ENCODE peak calls at places on chromosomes 7 and 10, in eight cellular contexts. T, R, U, L, P, S, B and K are unnamed samples.

GRCh38 chr10:98446656-98447221 is at the start of gene HPS1:
- DNase-seq in U (peak; percentile 71), R (peak; percentile 85), S (peak; percentile 57), B (no peak), T (peak; percentile 79), L (peak; percentile 68), P (peak; percentile 82), K (peak; percentile 90)

GRCh38 chr10:34339816-34340553 is 475.1 kb downstream of the PARD3 start:
- DNase-seq in L (no peak), P (no peak), S (no peak), R (no peak), U (no peak), T (no peak), B (no peak), K (no peak)

GRCh38 chr10:103835121-103836045 is 20.0 kb downstream of the SH3PXD2A start:
- DNase-seq in L (no peak), T (peak; percentile 87), U (peak; percentile 78), P (peak; percentile 93), R (peak; percentile 84), S (no peak), B (no peak), K (peak; percentile 93)

GRCh38 chr10:103680869-103681236 is 174.5 kb downstream of the SH3PXD2A start:
- DNase-seq in R (no peak), B (no peak), T (no peak), L (no peak), U (no peak), S (no peak), P (no peak), K (no peak)

GRCh38 chr10:110174201-110174600 is 33.2 kb upstream of the MXI1 start:
- DNase-seq in T (no peak), S (no peak), P (no peak), R (no peak), L (no peak), U (no peak), B (no peak), K (no peak)

GRCh38 chr10:58651040-58651439 is 138.4 kb downstream of the BICC1 start:
- DNase-seq in U (no peak), L (no peak), R (peak; percentile 40), S (no peak), P (peak; percentile 91), T (peak; percentile 28), B (peak; percentile 86), K (no peak)

GRCh38 chr7:48011952-48012351 is 17.0 kb downstream of the SUN3 start:
- DNase-seq in B (no peak), U (no peak), R (no peak), T (no peak), S (no peak), P (peak; percentile 16), L (no peak), K (no peak)

GRCh38 chr7:154450434-154450833 is 398.2 kb downstream of the DPP6 start:
- DNase-seq in B (no peak), T (no peak), S (no peak), R (no peak), P (no peak), U (no peak), L (no peak), K (no peak)

GRCh38 chr10:43094091-43094484 is 17.2 kb downstream of the RET start:
- DNase-seq in L (no peak), S (no peak), P (no peak), U (no peak), R (no peak), T (no peak), B (peak; percentile 77), K (no peak)

GRCh38 chr7:30175171-30175570 is 40.4 kb downstream of the MTURN start:
- DNase-seq in U (no peak), T (no peak), B (no peak), R (no peak), L (no peak), P (peak; percentile 38), S (no peak), K (no peak)

GRCh38 chr7:122306320-122307227 is 2.0 kb upstream of the FEZF1 start:
- DNase-seq in P (no peak), B (no peak), T (no peak), S (no peak), L (no peak), U (no peak), R (no peak), K (no peak)

GRCh38 chr7:128954830-128955797 is 17.4 kb downstream of the IRF5 start:
- DNase-seq in B (peak; percentile 78), P (peak; percentile 72), L (no peak), S (no peak), R (no peak), U (no peak), T (no peak), K (no peak)

GRCh38 chr7:132205515-132205914 is 370.8 kb downstream of the PLXNA4 start:
- DNase-seq in P (no peak), B (no peak), U (no peak), R (no peak), T (no peak), L (no peak), S (no peak), K (no peak)

GRCh38 chr7:544528-545221 is 25.0 kb upstream of the PDGFA start:
- DNase-seq in T (no peak), P (no peak), L (no peak), B (no peak), S (no peak), R (no peak), U (no peak), K (no peak)

GRCh38 chr10:128643658-128644057 is 517.4 kb upstream of the MKI67 start:
- DNase-seq in U (no peak), S (no peak), T (no peak), R (no peak), L (no peak), B (no peak), P (no peak), K (no peak)

GRCh38 chr7:19097165-19097885 is 20.1 kb downstream of the TWIST1 start:
- DNase-seq in L (no peak), T (no peak), P (no peak), B (no peak), U (no peak), S (no peak), R (no peak), K (no peak)

GRCh38 chr7:98697083-98697482 is 80.0 kb downstream of the NPTX2 start:
- DNase-seq in T (no peak), B (no peak), P (no peak), R (no peak), L (no peak), U (no peak), S (no peak), K (no peak)

GRCh38 chr10:92990615-92991014 is 70.0 kb upstream of the CYP26C1 start:
- DNase-seq in S (no peak), B (no peak), P (peak; percentile 22), T (no peak), L (no peak), R (no peak), U (no peak), K (no peak)

GRCh38 chr7:74376256-74377036 is 77.3 kb upstream of the GTF2IRD1 start:
- DNase-seq in R (no peak), U (no peak), T (no peak), L (no peak), P (no peak), S (no peak), B (no peak), K (no peak)
- H3K4me1 ChIP-seq in R (peaks cover 5% of the 10 kb centered on the region), U (no peaks in the 10 kb centered on the region), T (no peaks in the 10 kb centered on the region), L (peaks cover 5% of the 10 kb centered on the region), P (peaks cover 9% of the 10 kb centered on the region), S (peaks cover 16% of the 10 kb centered on the region), B (peaks cover 4% of the 10 kb centered on the region), K (peaks cover 43% of the 10 kb centered on the region)

DNA sequence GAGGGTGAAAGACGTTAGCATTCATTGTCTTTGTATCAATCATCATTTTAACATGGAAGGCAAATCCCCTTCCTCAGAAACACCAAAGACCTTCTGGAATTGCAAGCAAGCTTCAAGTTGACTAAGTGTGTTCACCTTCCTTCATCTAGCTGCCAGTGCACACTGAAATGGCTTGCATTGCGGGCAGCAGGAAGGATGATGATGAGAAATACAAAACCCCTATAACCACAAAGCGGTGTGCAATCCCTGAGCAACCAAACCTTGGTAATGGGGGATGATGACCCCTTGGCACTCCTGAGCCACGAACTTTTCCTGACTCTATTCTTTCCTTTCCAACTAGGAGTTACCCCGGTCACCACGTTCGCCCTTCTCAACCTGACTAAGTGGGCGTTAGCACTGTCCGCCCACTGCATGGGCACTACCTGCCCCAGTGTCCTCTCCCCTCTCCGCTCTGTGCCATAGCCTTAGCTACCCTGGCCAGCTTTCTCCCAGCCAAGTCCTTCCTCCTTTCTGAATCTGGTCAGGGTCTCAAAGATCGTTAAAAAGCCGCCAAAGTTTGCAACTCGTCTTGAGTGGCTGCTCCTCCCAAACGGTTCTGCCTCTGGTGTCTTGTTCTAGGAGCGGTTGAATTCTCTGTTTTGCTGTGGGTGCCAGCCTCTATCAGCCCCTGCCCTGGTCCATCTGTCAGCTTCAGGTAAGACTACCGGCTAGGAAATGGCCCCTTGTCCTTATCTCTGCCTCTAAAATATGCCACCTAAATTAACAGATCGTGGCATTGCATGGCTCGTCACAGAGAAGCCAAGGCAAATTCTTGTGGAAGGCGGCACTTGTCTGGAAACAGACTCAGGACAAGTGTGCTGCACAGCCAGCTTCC is 583 bp upstream of the AOC1 start:
- DNase-seq in U (no peak), B (no peak), T (no peak), S (no peak), L (no peak), R (no peak), P (no peak), K (peak; percentile 25)
- H3K4me1 ChIP-seq in U (no peaks in the 10 kb centered on the region), B (no peaks in the 10 kb centered on the region), T (no peaks in the 10 kb centered on the region), S (no peaks in the 10 kb centered on the region), L (no peaks in the 10 kb centered on the region), R (no peaks in the 10 kb centered on the region), P (peaks cover 5% of the 10 kb centered on the region), K (no peaks in the 10 kb centered on the region)

DNA sequence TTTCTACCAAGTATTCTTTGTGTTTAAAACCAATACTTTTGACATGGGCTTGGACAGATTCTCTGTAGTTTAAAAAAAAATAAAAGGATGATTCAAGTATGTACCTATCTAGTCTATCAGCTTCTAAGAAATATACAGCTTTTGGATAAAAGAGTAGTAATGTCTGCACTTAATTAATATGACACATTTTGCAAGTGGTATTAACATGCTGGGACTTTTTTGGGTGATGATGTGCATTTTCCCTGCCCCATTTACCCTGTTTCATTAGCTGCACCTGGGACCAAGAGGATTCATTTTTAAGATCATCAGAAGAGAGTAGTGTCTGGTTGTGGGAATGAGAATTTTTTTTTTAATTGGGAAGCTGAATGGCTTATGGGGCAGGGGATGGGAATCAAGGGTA is 236.2 kb upstream of the KLF14 start:
- DNase-seq in T (no peak), U (no peak), S (no peak), L (no peak), B (no peak), P (no peak), R (no peak), K (no peak)
- H3K4me1 ChIP-seq in T (peaks cover 45% of the 10 kb centered on the region), U (no peaks in the 10 kb centered on the region), S (peaks cover 6% of the 10 kb centered on the region), L (peaks cover 46% of the 10 kb centered on the region), B (no peaks in the 10 kb centered on the region), P (no peaks in the 10 kb centered on the region), R (peaks cover 2% of the 10 kb centered on the region), K (peaks cover 8% of the 10 kb centered on the region)

DNA sequence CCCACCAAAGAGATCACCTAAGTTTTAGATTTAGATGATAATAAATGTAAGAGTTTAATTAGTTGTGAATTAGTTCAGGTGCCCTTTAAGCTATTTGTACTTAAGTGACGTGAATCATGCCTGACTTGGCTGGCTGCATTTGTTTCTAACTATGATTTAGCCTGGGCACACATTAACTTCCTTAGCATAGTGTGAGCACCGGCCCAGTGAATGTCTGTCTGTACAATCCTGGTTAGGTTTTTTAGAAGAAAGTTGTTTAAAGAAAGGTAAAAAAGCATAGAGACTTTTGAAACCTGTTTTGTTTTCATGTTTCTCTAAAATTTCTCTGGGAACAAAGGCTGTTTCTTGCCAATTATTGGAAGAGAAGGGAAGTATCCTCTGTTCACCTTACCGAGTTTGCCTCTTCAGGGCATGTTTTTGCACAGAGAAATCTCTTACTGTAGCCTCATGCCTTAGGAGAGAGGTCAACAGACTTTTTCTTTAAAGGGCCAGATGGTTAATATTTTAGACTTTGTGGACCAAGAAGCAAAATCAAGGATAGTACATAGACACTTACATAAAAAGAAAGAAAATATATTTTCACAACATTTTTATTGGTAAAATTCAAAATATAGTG is 42.9 kb upstream of the MET start:
- DNase-seq in L (no peak), S (no peak), T (peak; percentile 26), P (no peak), R (no peak), B (no peak), U (no peak), K (peak; percentile 69)
- H3K4me1 ChIP-seq in L (no peaks in the 10 kb centered on the region), S (no peaks in the 10 kb centered on the region), T (no peaks in the 10 kb centered on the region), P (no peaks in the 10 kb centered on the region), R (peaks cover 2% of the 10 kb centered on the region), B (no peaks in the 10 kb centered on the region), U (no peaks in the 10 kb centered on the region), K (peaks cover 32% of the 10 kb centered on the region)